ENCODE peak calls at places on chromosome 17, in four cellular contexts. B, T, R and U are unnamed samples.

GRCh38 chr17:50939542-50939794 is 73.3 kb upstream of the TOB1 start:
- DNase-seq in B (no peak), T (no peak), R (no peak), U (no peak)

GRCh38 chr17:69326302-69327059 is 452 bp downstream of the ABCA5 start:
- DNase-seq in B (no peak), T (peak; percentile 11), R (peak; percentile 26), U (no peak)

GRCh38 chr17:7043544-7044268 is at the start of gene SLC16A11:
- DNase-seq in B (no peak), T (no peak), R (peak; percentile 21), U (no peak)

GRCh38 chr17:57357830-57358426 is 101.6 kb downstream of the MSI2 start:
- DNase-seq in B (no peak), T (no peak), R (no peak), U (no peak)

GRCh38 chr17:76337413-76337777 is 16.3 kb downstream of the PRPSAP1 start:
- DNase-seq in B (no peak), T (no peak), R (peak; percentile 18), U (no peak)

GRCh38 chr17:66537518-66537917 is 235.1 kb downstream of the PRKCA start:
- DNase-seq in B (no peak), T (no peak), R (no peak), U (no peak)

GRCh38 chr17:81667754-81668153 is 1.2 kb downstream of the CCDC137 start:
- DNase-seq in B (peak; percentile 77), T (peak; percentile 40), R (no peak), U (no peak)

GRCh38 chr17:4369557-4370230 is 3.2 kb upstream of the UBE2G1 start:
- DNase-seq in B (no peak), T (no peak), R (no peak), U (no peak)

GRCh38 chr17:13222931-13223330 is 205.1 kb upstream of the ELAC2 start:
- DNase-seq in B (no peak), T (no peak), R (no peak), U (no peak)

GRCh38 chr17:61837175-61838051 is 25.9 kb downstream of the BRIP1 start:
- DNase-seq in B (no peak), T (peak; percentile 57), R (peak; percentile 81), U (no peak)

GRCh38 chr17:2025220-2025621 is at the start of gene RTN4RL1:
- DNase-seq in B (peak; percentile 78), T (peak; percentile 78), R (no peak), U (peak; percentile 69)

GRCh38 chr17:4559139-4559791 is 1.1 kb downstream of the GGT6 start:
- DNase-seq in B (no peak), T (no peak), R (no peak), U (no peak)

GRCh38 chr17:17416007-17416399 is 60.8 kb upstream of the MED9 start:
- DNase-seq in B (peak; percentile 84), T (peak; percentile 84), R (peak; percentile 83), U (no peak)

GRCh38 chr17:77498056-77498785 is 357.5 kb downstream of the SEC14L1 start:
- DNase-seq in B (no peak), T (no peak), R (no peak), U (no peak)

GRCh38 chr17:10748475-10749110 is 18.8 kb upstream of the TMEM220 start:
- DNase-seq in B (no peak), T (no peak), R (no peak), U (no peak)

GRCh38 chr17:1736348-1737281 is 6.1 kb upstream of the SERPINF2 start:
- DNase-seq in B (no peak), T (no peak), R (peak; percentile 83), U (no peak)

GRCh38 chr17:36608280-36608679 is 6.9 kb downstream of the MRM1 start:
- DNase-seq in B (no peak), T (no peak), R (no peak), U (no peak)
- H3K56ac ChIP-seq in B (no peak overlapping the region), T (no peak overlapping the region), R (no peak overlapping the region), U (no peak overlapping the region)

GRCh38 chr17:49861150-49861884 is 13.4 kb upstream of the TAC4 start:
- DNase-seq in B (peak; percentile 68), T (peak; percentile 72), R (peak; percentile 27), U (peak; percentile 77)

GRCh38 chr17:49862781-49863331 is 15.0 kb upstream of the TAC4 start:
- DNase-seq in B (no peak), T (no peak), R (no peak), U (no peak)

GRCh38 chr17:49858796-49859195 is 10.9 kb upstream of the TAC4 start:
- DNase-seq in B (no peak), T (no peak), R (no peak), U (no peak)

GRCh38 chr17:49859991-49860953 is 12.4 kb upstream of the TAC4 start:
- DNase-seq in B (peak; percentile 78), T (peak; percentile 49), R (no peak), U (no peak)
- H3K56ac ChIP-seq in B (no peak overlapping the region), T (no peak overlapping the region), R (no peak overlapping the region), U (no peak overlapping the region)

GRCh38 chr17:46074540-46074939 is 75.5 kb downstream of the STH start:
- DNase-seq in B (no peak), T (no peak), R (no peak), U (no peak)
- H3K56ac ChIP-seq in B (no peak overlapping the region), T (no peak overlapping the region), R (no peak overlapping the region), U (no peak overlapping the region)

GRCh38 chr17:43683928-43684653 is 22.4 kb upstream of the MEOX1 start:
- DNase-seq in B (peak; percentile 43), T (no peak), R (no peak), U (no peak)
- H3K56ac ChIP-seq in B (no peak overlapping the region), T (no peak overlapping the region), R (no peak overlapping the region), U (no peak overlapping the region)

GRCh38 chr17:74389094-74389753 is 21.9 kb downstream of the GPR142 start:
- DNase-seq in B (no peak), T (no peak), R (no peak), U (no peak)
- H3K56ac ChIP-seq in B (no peak overlapping the region), T (no peak overlapping the region), R (no peak overlapping the region), U (no peak overlapping the region)